ENCODE peak calls at places on chromosomes 3 and 15, in seven cellular contexts. One of them, this sample, is unnamed.
A peak's percentile ranks its signal among the peaks of the same experiment; 100 is the strongest.

GRCh38 chr3:115190747-115191146 is 43.7 kb upstream of the ZBTB20 start:
- DNase-seq in cardiac muscle cell: no peak
- DNase-seq in neuronal stem cell: no peak
- DNase-seq in CD8-positive, alpha-beta T cell: no peak
- DNase-seq in upper lobe of right lung: no peak
- DNase-seq in GM23248: no peak
- DNase-seq in pancreas: no peak
- DNase-seq in this sample: no peak

GRCh38 chr15:63344737-63345390 is 36.8 kb downstream of the CA12 start:
- DNase-seq in upper lobe of right lung: no peak
- DNase-seq in cardiac muscle cell: peak; percentile 11
- DNase-seq in CD8-positive, alpha-beta T cell: no peak
- DNase-seq in pancreas: no peak
- DNase-seq in neuronal stem cell: no peak
- DNase-seq in GM23248: peak; percentile 78
- DNase-seq in this sample: no peak

GRCh38 chr15:76647612-76648011 is 257.5 kb downstream of the SCAPER start:
- DNase-seq in pancreas: no peak
- DNase-seq in neuronal stem cell: no peak
- DNase-seq in upper lobe of right lung: no peak
- DNase-seq in CD8-positive, alpha-beta T cell: no peak
- DNase-seq in cardiac muscle cell: no peak
- DNase-seq in GM23248: no peak
- DNase-seq in this sample: peak; percentile 6

GRCh38 chr3:127761101-127761802 is 61.1 kb downstream of the MGLL start:
- DNase-seq in GM23248: no peak
- DNase-seq in pancreas: no peak
- DNase-seq in cardiac muscle cell: no peak
- DNase-seq in upper lobe of right lung: peak; percentile 80
- DNase-seq in neuronal stem cell: no peak
- DNase-seq in CD8-positive, alpha-beta T cell: no peak
- DNase-seq in this sample: no peak

GRCh38 chr3:114929971-114930732 is 216.9 kb downstream of the ZBTB20 start:
- DNase-seq in neuronal stem cell: no peak
- DNase-seq in upper lobe of right lung: peak; percentile 56
- DNase-seq in pancreas: no peak
- DNase-seq in CD8-positive, alpha-beta T cell: no peak
- DNase-seq in GM23248: peak; percentile 2
- DNase-seq in cardiac muscle cell: peak; percentile 2
- DNase-seq in this sample: no peak

GRCh38 chr15:78808550-78808949 is 2.7 kb downstream of the ADAMTS7 start:
- DNase-seq in CD8-positive, alpha-beta T cell: no peak
- DNase-seq in cardiac muscle cell: peak; percentile 48
- DNase-seq in GM23248: peak; percentile 42
- DNase-seq in pancreas: no peak
- DNase-seq in neuronal stem cell: no peak
- DNase-seq in upper lobe of right lung: no peak
- DNase-seq in this sample: peak; percentile 63

GRCh38 chr3:121651684-121652083 is 9.0 kb downstream of the HCLS1 start:
- DNase-seq in upper lobe of right lung: no peak
- DNase-seq in CD8-positive, alpha-beta T cell: no peak
- DNase-seq in GM23248: peak; percentile 14
- DNase-seq in neuronal stem cell: no peak
- DNase-seq in pancreas: no peak
- DNase-seq in cardiac muscle cell: peak; percentile 26
- DNase-seq in this sample: no peak

GRCh38 chr15:33963831-33964664 is 4.2 kb upstream of the CHRM5 start:
- DNase-seq in cardiac muscle cell: peak; percentile 66
- DNase-seq in GM23248: peak; percentile 60
- DNase-seq in CD8-positive, alpha-beta T cell: no peak
- DNase-seq in upper lobe of right lung: no peak
- DNase-seq in neuronal stem cell: peak; percentile 11
- DNase-seq in pancreas: no peak
- DNase-seq in this sample: peak; percentile 50

GRCh38 chr3:120625199-120625598 is 29.1 kb downstream of the NDUFB4 start:
- DNase-seq in upper lobe of right lung: no peak
- DNase-seq in pancreas: no peak
- DNase-seq in cardiac muscle cell: no peak
- DNase-seq in neuronal stem cell: no peak
- DNase-seq in GM23248: peak; percentile 25
- DNase-seq in CD8-positive, alpha-beta T cell: no peak
- DNase-seq in this sample: no peak

GRCh38 chr15:89101302-89102191 is 13.3 kb downstream of the ABHD2 start:
- DNase-seq in pancreas: peak; percentile 81
- DNase-seq in cardiac muscle cell: peak; percentile 97
- DNase-seq in neuronal stem cell: no peak
- DNase-seq in CD8-positive, alpha-beta T cell: no peak
- DNase-seq in upper lobe of right lung: peak; percentile 76
- DNase-seq in GM23248: peak; percentile 97
- DNase-seq in this sample: no peak

GRCh38 chr15:83285979-83286553 is 1.6 kb upstream of the BNC1 start:
- DNase-seq in GM23248: peak; percentile 89
- DNase-seq in cardiac muscle cell: peak; percentile 74
- DNase-seq in neuronal stem cell: no peak
- DNase-seq in CD8-positive, alpha-beta T cell: no peak
- DNase-seq in pancreas: no peak
- DNase-seq in upper lobe of right lung: no peak
- DNase-seq in this sample: no peak

GRCh38 chr3:4011136-4011535 is 211.9 kb downstream of the LRRN1 start:
- DNase-seq in CD8-positive, alpha-beta T cell: no peak
- DNase-seq in GM23248: no peak
- DNase-seq in pancreas: no peak
- DNase-seq in upper lobe of right lung: no peak
- DNase-seq in neuronal stem cell: no peak
- DNase-seq in cardiac muscle cell: no peak
- DNase-seq in this sample: no peak

GRCh38 chr3:113270786-113271185 is 59.4 kb downstream of the BOC start:
- DNase-seq in neuronal stem cell: no peak
- DNase-seq in pancreas: no peak
- DNase-seq in cardiac muscle cell: no peak
- DNase-seq in CD8-positive, alpha-beta T cell: no peak
- DNase-seq in upper lobe of right lung: no peak
- DNase-seq in GM23248: no peak
- DNase-seq in this sample: no peak

GRCh38 chr3:113270096-113270495 is 58.7 kb downstream of the BOC start:
- DNase-seq in upper lobe of right lung: no peak
- DNase-seq in CD8-positive, alpha-beta T cell: no peak
- DNase-seq in cardiac muscle cell: no peak
- DNase-seq in pancreas: no peak
- DNase-seq in neuronal stem cell: no peak
- DNase-seq in GM23248: no peak
- DNase-seq in this sample: no peak

GRCh38 chr3:113271594-113272368 is 60.4 kb downstream of the BOC start:
- DNase-seq in cardiac muscle cell: no peak
- DNase-seq in GM23248: no peak
- DNase-seq in upper lobe of right lung: no peak
- DNase-seq in pancreas: no peak
- DNase-seq in CD8-positive, alpha-beta T cell: no peak
- DNase-seq in neuronal stem cell: no peak
- DNase-seq in this sample: no peak

GRCh38 chr3:113272369-113272748 is 61.0 kb downstream of the BOC start:
- DNase-seq in CD8-positive, alpha-beta T cell: no peak
- DNase-seq in cardiac muscle cell: no peak
- DNase-seq in upper lobe of right lung: no peak
- DNase-seq in pancreas: no peak
- DNase-seq in GM23248: no peak
- DNase-seq in neuronal stem cell: no peak
- DNase-seq in this sample: no peak

DNA sequence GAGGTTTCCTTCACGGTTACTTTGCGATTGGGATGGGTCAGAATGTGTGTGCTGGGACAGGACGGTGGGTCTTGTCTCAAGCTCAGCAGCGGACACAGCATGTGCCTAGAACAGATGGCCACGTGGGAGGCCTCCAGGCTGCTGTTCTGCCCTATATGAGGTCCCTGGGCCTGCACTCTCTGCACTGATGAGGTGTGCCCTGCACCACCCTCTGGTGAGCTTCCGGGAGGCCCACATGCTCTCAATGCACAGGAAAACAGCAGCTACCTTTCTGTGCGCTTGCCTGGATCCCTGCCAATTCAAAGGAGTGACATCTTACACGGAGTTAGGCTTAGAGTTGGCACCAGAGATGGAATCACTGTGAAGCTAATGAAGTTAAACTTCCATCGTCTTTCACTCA is 59.8 kb downstream of the BOC start:
- DNase-seq in cardiac muscle cell: no peak
- DNase-seq in GM23248: no peak
- DNase-seq in CD8-positive, alpha-beta T cell: no peak
- DNase-seq in upper lobe of right lung: no peak
- DNase-seq in neuronal stem cell: no peak
- DNase-seq in pancreas: peak; percentile 43
- DNase-seq in this sample: no peak
- H3K27ac ChIP-seq in cardiac muscle cell: no peak overlapping the region
- H3K27ac ChIP-seq in GM23248: no peak overlapping the region
- H3K27ac ChIP-seq in CD8-positive, alpha-beta T cell: no peak overlapping the region
- H3K27ac ChIP-seq in upper lobe of right lung: no peak overlapping the region
- H3K27ac ChIP-seq in neuronal stem cell: no peak overlapping the region
- H3K27ac ChIP-seq in pancreas: no peak overlapping the region
- H3K27ac ChIP-seq in this sample: no peak overlapping the region

DNA sequence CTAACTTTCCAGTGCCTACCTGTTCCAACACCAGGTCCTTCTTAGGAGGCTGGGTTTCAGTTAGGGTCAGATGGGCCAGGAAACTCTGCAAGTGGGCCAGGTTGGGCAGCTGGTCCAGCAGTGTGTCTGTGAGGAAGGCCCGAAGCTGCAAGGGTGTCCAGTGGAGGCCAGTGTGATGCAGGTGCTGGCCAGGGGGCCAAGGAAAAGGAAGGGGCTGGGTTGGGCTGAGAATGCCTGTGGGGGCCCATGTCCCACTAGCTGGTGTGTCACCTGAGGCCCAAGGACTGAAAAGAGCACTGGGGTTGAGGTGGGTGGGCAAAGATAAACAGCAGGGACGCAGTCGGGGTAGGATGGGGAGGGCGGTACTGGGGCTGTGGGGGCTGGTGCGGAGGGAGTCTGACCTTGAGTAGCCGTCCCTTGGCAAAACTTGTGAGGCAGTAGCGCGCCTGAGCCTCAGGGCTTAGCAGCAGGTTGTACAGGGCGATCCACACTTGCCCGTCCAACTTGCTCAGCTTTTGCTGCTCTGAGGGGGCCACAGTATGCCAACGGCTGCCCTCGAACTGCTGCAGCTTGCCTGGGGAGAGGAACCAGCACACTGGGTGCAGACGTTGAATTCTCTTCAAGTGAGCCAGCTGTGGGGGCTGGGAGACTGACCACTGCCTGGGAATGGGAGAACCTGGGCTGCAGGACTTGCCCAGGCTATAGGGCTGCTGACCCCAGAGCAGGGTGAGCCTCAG is 1.5 kb upstream of the RASSF1 start:
- DNase-seq in CD8-positive, alpha-beta T cell: no peak
- DNase-seq in neuronal stem cell: no peak
- DNase-seq in cardiac muscle cell: no peak
- DNase-seq in GM23248: no peak
- DNase-seq in pancreas: no peak
- DNase-seq in upper lobe of right lung: no peak
- DNase-seq in this sample: no peak
- H3K4me1 ChIP-seq in CD8-positive, alpha-beta T cell: peaks cover 63% of the 10 kb centered on the region
- H3K4me1 ChIP-seq in neuronal stem cell: peaks cover 3% of the 10 kb centered on the region
- H3K4me1 ChIP-seq in cardiac muscle cell: peaks cover 11% of the 10 kb centered on the region
- H3K4me1 ChIP-seq in GM23248: peaks cover 25% of the 10 kb centered on the region
- H3K4me1 ChIP-seq in pancreas: peaks cover 11% of the 10 kb centered on the region
- H3K4me1 ChIP-seq in upper lobe of right lung: peaks cover 43% of the 10 kb centered on the region
- H3K4me1 ChIP-seq in this sample: peaks cover 20% of the 10 kb centered on the region

GRCh38 chr3:191331443-191331842 is 1.1 kb upstream of the UTS2B start:
- DNase-seq in CD8-positive, alpha-beta T cell: no peak
- DNase-seq in upper lobe of right lung: no peak
- DNase-seq in GM23248: peak; percentile 69
- DNase-seq in pancreas: no peak
- DNase-seq in cardiac muscle cell: peak; percentile 35
- DNase-seq in neuronal stem cell: no peak
- DNase-seq in this sample: no peak

GRCh38 chr3:191330309-191330712 is at the start of gene UTS2B:
- DNase-seq in upper lobe of right lung: no peak
- DNase-seq in CD8-positive, alpha-beta T cell: no peak
- DNase-seq in cardiac muscle cell: peak; percentile 75
- DNase-seq in GM23248: peak; percentile 77
- DNase-seq in pancreas: peak; percentile 15
- DNase-seq in neuronal stem cell: no peak
- DNase-seq in this sample: peak; percentile 13

GRCh38 chr3:191328383-191328962 is 721 bp upstream of the CCDC50 start:
- DNase-seq in GM23248: no peak
- DNase-seq in pancreas: no peak
- DNase-seq in cardiac muscle cell: no peak
- DNase-seq in upper lobe of right lung: no peak
- DNase-seq in neuronal stem cell: no peak
- DNase-seq in CD8-positive, alpha-beta T cell: no peak
- DNase-seq in this sample: no peak

GRCh38 chr3:191328963-191329653 is at the start of gene CCDC50:
- DNase-seq in pancreas: peak; percentile 88
- DNase-seq in GM23248: peak; percentile 86
- DNase-seq in cardiac muscle cell: peak; percentile 81
- DNase-seq in neuronal stem cell: peak; percentile 62
- DNase-seq in CD8-positive, alpha-beta T cell: no peak
- DNase-seq in upper lobe of right lung: peak; percentile 94
- DNase-seq in this sample: peak; percentile 85

DNA sequence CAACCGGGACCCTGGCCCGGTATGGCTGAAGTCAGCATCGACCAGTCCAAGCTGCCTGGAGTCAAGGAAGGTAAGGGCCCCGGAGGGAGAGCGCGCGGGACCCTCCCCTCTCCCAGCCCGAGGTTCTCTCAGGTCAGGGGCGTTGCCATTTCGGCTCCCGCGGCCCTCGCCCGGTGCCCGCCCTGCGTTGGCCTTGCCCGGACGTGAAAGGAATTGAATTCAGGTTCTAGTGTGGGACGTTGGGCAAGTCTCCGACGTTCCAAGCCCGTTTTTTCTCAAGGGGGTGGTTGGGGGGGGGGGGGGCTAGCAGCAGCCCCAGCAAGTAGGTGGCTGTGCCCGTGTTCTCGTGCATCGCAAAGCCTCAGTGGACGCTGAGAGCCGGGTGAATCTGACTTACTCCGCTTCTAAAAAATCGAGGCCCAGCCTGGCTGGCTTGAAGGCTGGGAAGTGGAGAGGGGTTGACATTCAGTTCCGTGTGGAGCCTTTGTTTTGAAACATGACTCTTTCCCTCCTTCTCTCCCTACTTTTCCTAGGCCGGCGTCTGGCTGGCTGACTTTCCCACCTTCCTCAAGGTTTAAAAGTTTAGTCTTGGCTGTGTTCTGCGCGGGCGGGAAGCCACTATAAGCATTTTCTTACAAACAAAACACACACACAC is 545 bp downstream of the UTS2B start:
- DNase-seq in upper lobe of right lung: peak; percentile 80
- DNase-seq in pancreas: peak; percentile 53
- DNase-seq in cardiac muscle cell: peak; percentile 64
- DNase-seq in GM23248: peak; percentile 74
- DNase-seq in neuronal stem cell: peak; percentile 47
- DNase-seq in CD8-positive, alpha-beta T cell: no peak
- DNase-seq in this sample: peak; percentile 61
- H3K4me3 ChIP-seq in upper lobe of right lung: peak overlapping the region; percentile 91
- H3K4me3 ChIP-seq in pancreas: peak overlapping the region; percentile 78
- H3K4me3 ChIP-seq in cardiac muscle cell: peak overlapping the region; percentile 89
- H3K4me3 ChIP-seq in GM23248: peak overlapping the region; percentile 85
- H3K4me3 ChIP-seq in neuronal stem cell: peak overlapping the region; percentile 55
- H3K4me3 ChIP-seq in CD8-positive, alpha-beta T cell: no peak overlapping the region
- H3K4me3 ChIP-seq in this sample: peak overlapping the region; percentile 97

GRCh38 chr15:29883126-29883525 is 60.9 kb upstream of the TJP1 start:
- DNase-seq in upper lobe of right lung: no peak
- DNase-seq in pancreas: no peak
- DNase-seq in cardiac muscle cell: no peak
- DNase-seq in GM23248: no peak
- DNase-seq in CD8-positive, alpha-beta T cell: no peak
- DNase-seq in neuronal stem cell: peak; percentile 31
- DNase-seq in this sample: peak; percentile 64
- H3K27ac ChIP-seq in upper lobe of right lung: no peak overlapping the region
- H3K27ac ChIP-seq in pancreas: no peak overlapping the region
- H3K27ac ChIP-seq in cardiac muscle cell: peak overlapping the region; percentile 61
- H3K27ac ChIP-seq in GM23248: no peak overlapping the region
- H3K27ac ChIP-seq in CD8-positive, alpha-beta T cell: no peak overlapping the region
- H3K27ac ChIP-seq in neuronal stem cell: peak overlapping the region; percentile 55
- H3K27ac ChIP-seq in this sample: peak overlapping the region; percentile 15

GRCh38 chr3:159895430-159895829 is 93.2 kb upstream of the IL12A start:
- DNase-seq in neuronal stem cell: no peak
- DNase-seq in GM23248: no peak
- DNase-seq in pancreas: no peak
- DNase-seq in upper lobe of right lung: no peak
- DNase-seq in CD8-positive, alpha-beta T cell: no peak
- DNase-seq in cardiac muscle cell: no peak
- DNase-seq in this sample: no peak
- H3K4me1 ChIP-seq in neuronal stem cell: no peaks in the 10 kb centered on the region
- H3K4me1 ChIP-seq in GM23248: peaks cover 24% of the 10 kb centered on the region
- H3K4me1 ChIP-seq in pancreas: peaks cover 4% of the 10 kb centered on the region
- H3K4me1 ChIP-seq in upper lobe of right lung: peaks cover 6% of the 10 kb centered on the region
- H3K4me1 ChIP-seq in CD8-positive, alpha-beta T cell: no peaks in the 10 kb centered on the region
- H3K4me1 ChIP-seq in cardiac muscle cell: no peaks in the 10 kb centered on the region
- H3K4me1 ChIP-seq in this sample: peaks cover 14% of the 10 kb centered on the region